ENCODE peak calls at places on chromosomes 16 and 17, in six cellular contexts. L, U, G, A, S and Q are unnamed samples.

GRCh38 chr16:27993587-27993986 is 69.9 kb downstream of the GSG1L start:
- DNase-seq in G (no peak), S (no peak), A (no peak), U (no peak), L (no peak), Q (no peak)

GRCh38 chr17:51876986-51877385 is 281.5 kb downstream of the CA10 start:
- DNase-seq in G (no peak), A (no peak), S (no peak), L (no peak), U (no peak), Q (no peak)

GRCh38 chr17:51402881-51403280 is 142.5 kb downstream of the UTP18 start:
- DNase-seq in G (no peak), U (no peak), L (no peak), S (no peak), A (no peak), Q (no peak)

GRCh38 chr16:65767125-65767524 is 599.4 kb upstream of the CDH5 start:
- DNase-seq in L (no peak), G (no peak), A (no peak), U (no peak), S (no peak), Q (no peak)

GRCh38 chr16:50697881-50698767 is 4.7 kb downstream of the NOD2 start:
- DNase-seq in G (peak; percentile 33), S (no peak), A (no peak), L (no peak), U (no peak), Q (no peak)

GRCh38 chr16:24580665-24581064 is 41.3 kb downstream of the RBBP6 start:
- DNase-seq in U (peak; percentile 26), A (peak; percentile 37), S (no peak), L (no peak), G (peak; percentile 54), Q (no peak)

GRCh38 chr16:12995721-12996372 is 94.4 kb downstream of the SHISA9 start:
- DNase-seq in A (no peak), U (no peak), S (no peak), G (no peak), L (no peak), Q (no peak)

GRCh38 chr17:58250344-58251011 is 12.1 kb downstream of the LPO start:
- DNase-seq in U (no peak), A (no peak), L (no peak), S (no peak), G (no peak), Q (no peak)

GRCh38 chr16:19168173-19169080 is at the start of gene SYT17:
- DNase-seq in A (peak; percentile 38), G (no peak), L (no peak), S (peak; percentile 29), U (no peak), Q (no peak)

DNA sequence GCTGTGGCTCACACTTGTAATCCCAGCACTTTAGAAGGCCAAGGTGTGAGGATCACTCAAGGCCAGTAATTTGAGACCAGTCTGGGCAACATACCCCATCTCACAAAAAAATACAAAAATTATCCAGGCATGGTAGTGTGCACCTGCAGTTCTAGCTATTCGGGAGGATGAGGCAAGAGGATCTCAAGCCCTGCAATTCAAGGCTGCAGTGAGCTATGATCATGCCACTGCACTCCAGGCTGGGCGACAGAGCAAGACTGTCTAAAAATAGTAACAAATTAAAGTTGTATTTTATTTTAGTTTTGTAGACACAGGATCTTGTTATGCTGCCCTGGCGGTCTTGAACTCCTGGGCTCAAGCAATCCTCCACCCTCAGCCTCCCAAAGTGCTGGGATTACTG is 18.2 kb downstream of the USP31 start:
- DNase-seq in S (no peak), L (no peak), U (no peak), G (no peak), A (no peak), Q (no peak)
- H3K4me3 ChIP-seq in S (no peak overlapping the region), L (no peak overlapping the region), U (no peak overlapping the region), G (no peak overlapping the region), A (no peak overlapping the region), Q (no peak overlapping the region)

GRCh38 chr17:39668141-39668924 is at the start of gene PNMT:
- DNase-seq in L (peak; percentile 63), A (peak; percentile 78), S (peak; percentile 78), G (peak; percentile 32), U (peak; percentile 47), Q (no peak)
- H3K4me3 ChIP-seq in L (peak within 1 kb of the TSS; percentile 54), A (peak within 1 kb of the TSS; percentile 38), S (peak within 1 kb of the TSS; percentile 29), G (no peak within 1 kb of the TSS), U (peak within 1 kb of the TSS; percentile 29), Q (peak within 1 kb of the TSS; percentile 16)

DNA sequence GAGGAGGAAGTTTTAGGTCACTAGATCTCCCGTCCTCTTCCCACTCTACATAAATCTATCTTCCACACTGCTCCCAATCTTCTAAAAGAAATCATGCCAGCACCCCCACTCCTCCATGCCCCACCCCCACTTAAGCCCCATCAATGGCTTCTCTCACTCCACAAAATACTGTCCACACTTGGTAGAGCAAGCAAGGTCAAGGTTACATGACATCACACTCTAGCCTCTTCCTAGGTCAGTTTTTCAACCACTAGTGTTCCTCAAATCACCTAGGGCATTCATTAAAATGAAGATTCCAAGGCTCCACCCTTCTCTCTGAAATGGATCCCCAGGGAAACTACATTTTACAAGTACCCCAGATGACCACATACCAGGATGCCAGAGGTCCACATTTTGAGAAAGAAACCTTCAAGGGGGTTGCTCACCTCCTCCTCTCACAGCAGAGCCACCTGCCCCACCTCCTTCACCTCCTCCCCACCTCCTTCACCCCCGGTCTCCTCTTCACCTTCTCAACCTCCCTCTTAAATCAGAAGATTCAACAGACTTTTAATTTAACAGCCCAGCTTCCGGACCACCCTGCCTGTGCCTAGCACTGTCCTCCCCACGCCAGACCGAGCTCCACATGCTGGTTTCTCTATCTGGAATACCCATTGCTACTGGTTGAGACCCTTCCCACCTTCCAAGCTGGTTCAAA is 3.2 kb downstream of the AMFR start:
- DNase-seq in L (no peak), A (no peak), G (no peak), U (no peak), S (no peak), Q (no peak)
- H3K4me3 ChIP-seq in L (no peak overlapping the region), A (no peak overlapping the region), G (no peak overlapping the region), U (no peak overlapping the region), S (no peak overlapping the region), Q (no peak overlapping the region)

GRCh38 chr17:29757788-29758187 is 135.1 kb upstream of the CORO6 start:
- DNase-seq in L (no peak), U (no peak), A (no peak), G (no peak), S (no peak), Q (no peak)
- H3K4me3 ChIP-seq in L (peak overlapping the region; percentile 89), U (no peak overlapping the region), A (no peak overlapping the region), G (no peak overlapping the region), S (no peak overlapping the region), Q (no peak overlapping the region)

DNA sequence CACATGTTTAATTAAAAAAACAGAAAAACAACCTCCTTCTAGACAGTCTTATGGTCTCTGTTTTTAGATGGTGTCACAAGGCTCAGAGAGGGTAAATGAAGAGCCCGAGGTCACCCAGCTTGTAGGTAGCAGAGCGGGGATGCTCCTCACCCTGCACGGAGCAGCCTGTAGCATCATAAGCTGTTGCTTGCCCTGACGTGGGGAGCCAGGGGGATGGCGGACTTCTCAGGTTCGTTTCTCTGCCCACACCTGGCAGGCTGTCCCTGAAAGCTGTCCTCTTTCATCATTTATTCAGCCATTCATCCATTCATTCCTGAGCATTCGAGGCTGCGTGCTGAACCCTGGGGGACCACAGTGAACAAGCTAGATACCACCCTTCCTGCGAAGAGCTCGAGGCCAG is 75.7 kb upstream of the KSR1 start:
- DNase-seq in L (no peak), G (no peak), A (no peak), U (no peak), S (no peak), Q (no peak)
- H3K4me3 ChIP-seq in L (peak overlapping the region; percentile 44), G (peak overlapping the region; percentile 37), A (peak overlapping the region; percentile 27), U (peak overlapping the region; percentile 2), S (no peak overlapping the region), Q (no peak overlapping the region)

DNA sequence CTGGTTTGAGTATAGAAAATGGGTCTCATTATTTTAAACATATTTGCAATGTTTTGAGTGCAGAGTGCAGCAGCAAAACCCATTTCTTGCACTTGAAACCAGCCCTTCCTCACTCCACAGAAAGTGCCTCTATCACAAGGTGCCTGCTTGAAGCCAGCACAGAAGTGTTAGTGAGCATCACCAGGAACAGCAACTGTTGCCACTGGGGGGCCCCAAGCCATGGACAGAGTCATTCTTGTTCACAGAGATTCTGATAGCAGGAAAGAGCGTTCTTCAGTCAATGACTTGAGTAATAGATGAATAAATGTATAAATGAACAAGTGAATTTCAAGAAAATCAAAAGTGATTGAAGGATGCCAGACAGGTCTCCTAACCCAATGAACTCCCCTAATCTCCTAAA is 45.6 kb downstream of the CHD9NB start:
- DNase-seq in U (no peak), G (no peak), L (no peak), S (no peak), A (no peak), Q (no peak)
- H3K4me3 ChIP-seq in U (no peak overlapping the region), G (no peak overlapping the region), L (no peak overlapping the region), S (no peak overlapping the region), A (no peak overlapping the region), Q (no peak overlapping the region)

DNA sequence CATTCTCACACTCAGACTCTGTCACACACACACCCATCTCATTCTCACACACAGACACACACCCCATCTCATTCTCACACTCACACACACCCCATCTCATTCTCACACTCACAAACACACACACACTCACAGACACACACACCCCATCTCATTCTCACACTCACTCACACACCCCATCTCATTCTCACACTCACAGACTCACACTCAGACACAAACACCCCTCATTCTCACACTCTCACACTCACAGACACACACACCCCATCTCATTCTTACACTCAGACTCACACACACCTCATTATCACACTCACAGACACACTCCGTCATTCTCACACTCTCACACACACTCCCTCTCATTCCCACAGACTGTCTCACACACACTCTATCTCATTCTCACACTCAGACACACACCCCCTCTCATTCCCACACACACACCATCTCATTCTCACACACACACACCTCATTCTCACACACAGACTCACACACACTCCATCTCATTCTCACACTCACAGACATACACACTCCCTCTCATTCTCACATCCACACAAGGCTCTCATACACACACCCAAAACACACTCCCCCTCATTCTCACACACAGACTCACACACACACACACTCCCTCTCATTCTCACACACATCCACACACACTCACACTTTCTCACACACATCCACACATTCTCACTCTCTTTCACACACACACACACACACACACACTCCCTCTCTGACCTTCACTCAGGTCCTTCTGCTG is 2.9 kb downstream of the ASGR1 start:
- DNase-seq in S (no peak), U (no peak), L (no peak), A (no peak), G (no peak), Q (no peak)
- H3K4me3 ChIP-seq in S (no peak overlapping the region), U (no peak overlapping the region), L (no peak overlapping the region), A (no peak overlapping the region), G (no peak overlapping the region), Q (no peak overlapping the region)